ENCODE peak calls at places on chromosomes 12 and 14, in nine cellular contexts. H, N, E, Q, R, M, V, K and G are unnamed samples.
A peak's percentile ranks its signal among the peaks of the same experiment; 100 is the strongest.

GRCh38 chr14:52370406-52370911 is 56.3 kb downstream of the PTGER2 start:
- DNase-seq in K (no peak), V (no peak), Q (no peak), R (no peak), H (no peak), E (no peak), M (no peak), N (no peak), G (no peak)

GRCh38 chr14:84181072-84181471 is 1348.9 kb upstream of the FLRT2 start:
- DNase-seq in Q (no peak), K (no peak), V (no peak), H (no peak), N (no peak), R (no peak), E (no peak), M (no peak), G (no peak)

GRCh38 chr12:119876761-119877638 is at the start of gene CIT:
- DNase-seq in H (peak; percentile 63), N (peak; percentile 83), M (peak; percentile 90), V (peak; percentile 69), Q (peak; percentile 89), R (peak; percentile 96), K (peak; percentile 77), E (peak; percentile 99), G (peak; percentile 86)

GRCh38 chr14:61742383-61742782 is 19.8 kb upstream of the SNAPC1 start:
- DNase-seq in R (no peak), N (no peak), M (no peak), K (no peak), E (no peak), H (no peak), V (no peak), Q (no peak), G (no peak)

GRCh38 chr12:40034712-40035111 is 71.2 kb downstream of the SLC2A13 start:
- DNase-seq in K (no peak), V (no peak), Q (no peak), N (no peak), R (no peak), E (no peak), M (no peak), H (no peak), G (no peak)

GRCh38 chr14:20343855-20344205 is 395 bp downstream of the PARP2 start:
- DNase-seq in E (peak; percentile 13), Q (no peak), V (no peak), H (no peak), R (no peak), M (no peak), N (no peak), K (no peak), G (no peak)

GRCh38 chr12:65450610-65451009 is 172.1 kb downstream of the MSRB3 start:
- DNase-seq in N (no peak), E (no peak), H (no peak), R (no peak), K (no peak), M (no peak), Q (no peak), V (no peak), G (no peak)

GRCh38 chr14:55332654-55333570 is 61.7 kb downstream of the FBXO34 start:
- DNase-seq in H (no peak), R (no peak), K (peak; percentile 7), V (no peak), Q (no peak), N (no peak), M (no peak), E (no peak), G (no peak)

GRCh38 chr12:123131879-123132402 is 18.9 kb downstream of the PITPNM2 start:
- DNase-seq in R (no peak), M (no peak), N (no peak), K (peak; percentile 66), H (peak; percentile 26), V (peak; percentile 14), Q (no peak), E (no peak), G (no peak)

GRCh38 chr12:126055521-126055920 is 990.3 kb downstream of the AACS start:
- DNase-seq in Q (no peak), N (no peak), V (no peak), M (no peak), K (no peak), R (no peak), E (no peak), H (no peak), G (peak; percentile 60)